ENCODE peak calls at places on chromosomes 6 and 20, in four cellular contexts. One of them, this sample, is unnamed.

GRCh38 chr20:36462440-36463211 is 78.7 kb upstream of the MYL9 start:
- DNase-seq in IMR-90: peak
- DNase-seq in K562: no peak
- DNase-seq in HepG2: no peak
- DNase-seq in this sample: peak

GRCh38 chr20:32119734-32120133 is 10.2 kb downstream of the TM9SF4 start:
- DNase-seq in IMR-90: no peak
- DNase-seq in K562: no peak
- DNase-seq in HepG2: no peak
- DNase-seq in this sample: no peak

GRCh38 chr20:24674921-24675605 is 205.6 kb downstream of the SYNDIG1 start:
- DNase-seq in IMR-90: no peak
- DNase-seq in K562: no peak
- DNase-seq in HepG2: no peak
- DNase-seq in this sample: no peak

GRCh38 chr6:163485388-163485851 is 70.9 kb downstream of the QKI start:
- DNase-seq in IMR-90: peak
- DNase-seq in K562: peak
- DNase-seq in HepG2: no peak
- DNase-seq in this sample: no peak

GRCh38 chr20:14189794-14190402 is 147.5 kb downstream of the FLRT3 start:
- DNase-seq in IMR-90: peak
- DNase-seq in K562: no peak
- DNase-seq in HepG2: peak
- DNase-seq in this sample: no peak

GRCh38 chr20:19022791-19023448 is 189.5 kb upstream of the SLC24A3 start:
- DNase-seq in IMR-90: no peak
- DNase-seq in K562: no peak
- DNase-seq in HepG2: no peak
- DNase-seq in this sample: no peak

GRCh38 chr6:40148882-40149573 is 214.8 kb upstream of the MOCS1 start:
- DNase-seq in IMR-90: no peak
- DNase-seq in K562: no peak
- DNase-seq in HepG2: no peak
- DNase-seq in this sample: no peak

GRCh38 chr6:129859524-129859923 is 1.6 kb downstream of the TMEM244 start:
- DNase-seq in IMR-90: peak
- DNase-seq in K562: no peak
- DNase-seq in HepG2: no peak
- DNase-seq in this sample: no peak

GRCh38 chr6:53986165-53986720 is 125.0 kb upstream of the MLIP start:
- DNase-seq in IMR-90: peak
- DNase-seq in K562: no peak
- DNase-seq in HepG2: peak
- DNase-seq in this sample: peak

GRCh38 chr20:17835941-17836861 is 132.4 kb downstream of the SNX5 start:
- DNase-seq in IMR-90: peak
- DNase-seq in K562: no peak
- DNase-seq in HepG2: no peak
- DNase-seq in this sample: no peak

GRCh38 chr6:163461696-163462095 is 47.2 kb downstream of the QKI start:
- DNase-seq in IMR-90: no peak
- DNase-seq in K562: no peak
- DNase-seq in HepG2: no peak
- DNase-seq in this sample: no peak

GRCh38 chr6:31559958-31560696 is 12.0 kb upstream of the LTA start:
- DNase-seq in IMR-90: peak
- DNase-seq in K562: peak
- DNase-seq in HepG2: no peak
- DNase-seq in this sample: peak

GRCh38 chr6:142349215-142349823 is 47.5 kb downstream of the ADGRG6 start:
- DNase-seq in IMR-90: no peak
- DNase-seq in K562: no peak
- DNase-seq in HepG2: peak
- DNase-seq in this sample: no peak

GRCh38 chr6:56752009-56752408 is 109.3 kb upstream of the DST start:
- DNase-seq in IMR-90: peak
- DNase-seq in K562: no peak
- DNase-seq in HepG2: no peak
- DNase-seq in this sample: no peak

GRCh38 chr20:33992145-33992922 is 1.4 kb upstream of the RALY start:
- DNase-seq in IMR-90: peak
- DNase-seq in K562: no peak
- DNase-seq in HepG2: no peak
- DNase-seq in this sample: no peak
- H2AFZ ChIP-seq in IMR-90: peak
- H2AFZ ChIP-seq in K562: peak
- H2AFZ ChIP-seq in HepG2: peak
- H2AFZ ChIP-seq in this sample: peak

GRCh38 chr20:10640897-10641296 is 32.9 kb downstream of the JAG1 start:
- DNase-seq in IMR-90: no peak
- DNase-seq in K562: no peak
- DNase-seq in HepG2: no peak
- DNase-seq in this sample: no peak
- H2AFZ ChIP-seq in IMR-90: no peak
- H2AFZ ChIP-seq in K562: no peak
- H2AFZ ChIP-seq in HepG2: no peak
- H2AFZ ChIP-seq in this sample: no peak

DNA sequence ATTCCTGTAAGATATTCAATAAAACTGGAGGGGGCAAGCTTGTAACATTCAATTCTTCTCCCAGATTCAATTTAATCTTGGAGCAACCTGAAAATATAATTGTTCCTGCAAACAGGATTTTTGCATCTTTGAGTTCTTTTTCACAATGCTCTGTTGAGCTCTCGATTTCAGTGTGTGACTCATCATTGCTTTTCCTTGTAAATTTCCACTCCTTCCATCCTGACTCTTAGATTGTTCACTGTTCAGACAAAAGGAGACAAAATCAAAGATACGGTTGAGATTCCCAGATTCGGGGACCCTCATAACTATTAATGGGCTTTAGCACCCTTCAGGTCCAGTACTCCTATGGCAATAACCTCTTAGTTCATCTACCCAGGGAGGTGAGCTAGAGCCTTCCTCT is 571.9 kb upstream of the CHD6 start:
- DNase-seq in IMR-90: no peak
- DNase-seq in K562: no peak
- DNase-seq in HepG2: no peak
- DNase-seq in this sample: no peak
- H2AFZ ChIP-seq in IMR-90: no peak
- H2AFZ ChIP-seq in K562: no peak
- H2AFZ ChIP-seq in HepG2: no peak
- H2AFZ ChIP-seq in this sample: no peak

GRCh38 chr6:112038268-112038667 is 15.6 kb upstream of the CCN6 start:
- DNase-seq in IMR-90: no peak
- DNase-seq in K562: no peak
- DNase-seq in HepG2: no peak
- DNase-seq in this sample: no peak

GRCh38 chr6:112037783-112038216 is 16.1 kb upstream of the CCN6 start:
- DNase-seq in IMR-90: peak
- DNase-seq in K562: no peak
- DNase-seq in HepG2: no peak
- DNase-seq in this sample: no peak

GRCh38 chr6:112035446-112035845 is 18.5 kb upstream of the CCN6 start:
- DNase-seq in IMR-90: no peak
- DNase-seq in K562: no peak
- DNase-seq in HepG2: no peak
- DNase-seq in this sample: no peak

GRCh38 chr6:112034236-112034990 is 19.5 kb upstream of the CCN6 start:
- DNase-seq in IMR-90: no peak
- DNase-seq in K562: no peak
- DNase-seq in HepG2: no peak
- DNase-seq in this sample: no peak

GRCh38 chr6:112036088-112036637 is 17.7 kb upstream of the CCN6 start:
- DNase-seq in IMR-90: no peak
- DNase-seq in K562: no peak
- DNase-seq in HepG2: no peak
- DNase-seq in this sample: no peak
- H2AFZ ChIP-seq in IMR-90: no peak
- H2AFZ ChIP-seq in K562: no peak
- H2AFZ ChIP-seq in HepG2: no peak
- H2AFZ ChIP-seq in this sample: no peak

DNA sequence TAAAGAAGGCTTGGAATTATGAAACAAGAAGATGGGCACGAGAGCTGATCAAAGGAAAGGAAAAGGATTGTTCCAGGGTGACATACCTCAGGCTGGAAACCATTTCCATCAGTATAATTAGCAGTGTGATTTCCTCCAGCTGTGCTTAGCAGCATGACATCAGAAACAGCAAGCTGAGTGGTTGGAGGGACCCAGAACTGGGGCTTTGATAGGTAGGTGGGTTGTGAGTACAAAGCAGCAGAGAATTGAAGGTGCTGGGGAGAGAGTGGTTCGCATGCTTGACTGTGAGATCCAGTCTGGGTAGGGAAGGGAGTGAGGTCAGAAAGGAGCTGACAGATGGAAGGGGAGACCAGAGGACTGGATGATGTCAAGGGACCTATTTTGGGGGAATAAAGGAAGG is 90.4 kb downstream of the CD164 start:
- DNase-seq in IMR-90: no peak
- DNase-seq in K562: no peak
- DNase-seq in HepG2: no peak
- DNase-seq in this sample: no peak
- H2AFZ ChIP-seq in IMR-90: no peak
- H2AFZ ChIP-seq in K562: peak
- H2AFZ ChIP-seq in HepG2: no peak
- H2AFZ ChIP-seq in this sample: no peak

GRCh38 chr6:11971154-11971553 is 41.0 kb upstream of the HIVEP1 start:
- DNase-seq in IMR-90: peak
- DNase-seq in K562: no peak
- DNase-seq in HepG2: no peak
- DNase-seq in this sample: no peak
- H2AFZ ChIP-seq in IMR-90: no peak
- H2AFZ ChIP-seq in K562: no peak
- H2AFZ ChIP-seq in HepG2: no peak
- H2AFZ ChIP-seq in this sample: no peak

DNA sequence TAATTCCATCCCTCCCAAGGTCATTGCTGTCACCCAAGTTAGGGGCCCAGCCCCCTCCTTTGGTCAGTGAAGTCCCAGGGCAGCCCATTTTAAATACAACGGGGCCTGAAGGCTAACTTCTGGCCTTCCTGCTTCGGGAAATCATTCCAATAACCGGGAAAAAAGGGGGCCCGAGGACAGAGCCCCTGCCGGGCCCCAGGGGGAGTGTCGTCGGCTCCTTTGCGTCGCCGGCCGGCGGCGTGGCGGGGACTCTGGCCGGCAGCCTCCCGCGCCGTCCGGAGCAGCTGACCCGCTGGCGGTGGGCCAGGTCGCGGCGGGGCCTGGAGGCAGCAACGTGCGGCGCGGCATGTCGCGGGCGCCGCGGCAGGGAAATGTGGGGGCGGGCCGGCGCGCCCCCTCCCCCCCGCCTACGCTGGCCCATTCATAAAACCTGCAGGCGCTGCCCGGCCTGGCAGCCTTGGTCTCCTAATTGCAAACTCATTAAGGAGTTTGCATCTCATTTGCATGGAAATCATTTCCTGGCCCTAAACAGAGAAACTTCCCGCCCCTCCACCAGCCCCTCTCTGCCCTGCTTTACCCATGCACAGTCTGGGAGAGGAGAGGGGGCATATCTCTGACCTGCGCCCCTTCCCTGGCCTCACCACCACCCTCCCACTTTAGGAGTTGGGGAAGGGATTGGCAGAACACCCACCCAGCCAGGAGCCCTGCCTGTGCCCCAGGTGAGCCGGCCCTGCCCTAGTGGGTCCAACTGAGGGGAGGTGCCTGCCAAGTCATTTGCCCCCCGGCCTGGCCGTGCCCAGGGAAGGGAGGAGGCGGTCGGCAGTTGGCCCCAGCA is 50.7 kb downstream of the MRPL14 start:
- DNase-seq in IMR-90: no peak
- DNase-seq in K562: peak
- DNase-seq in HepG2: no peak
- DNase-seq in this sample: no peak
- H2AFZ ChIP-seq in IMR-90: peak
- H2AFZ ChIP-seq in K562: peak
- H2AFZ ChIP-seq in HepG2: no peak
- H2AFZ ChIP-seq in this sample: no peak